ENCODE peak calls at places on chromosomes 16 and 17, in four cellular contexts. U, A, O and T are unnamed samples.

GRCh38 chr16:81591538-81591870 is 146.9 kb downstream of the CMIP start:
- DNase-seq in A (no peak), O (no peak), U (no peak), T (no peak)

GRCh38 chr17:81246343-81246670 is 7.2 kb downstream of the NDUFAF8 start:
- DNase-seq in O (no peak), A (no peak), U (no peak), T (no peak)

GRCh38 chr16:9099131-9099625 is 7.7 kb downstream of the HAPSTR1 start:
- DNase-seq in U (no peak), A (no peak), O (peak), T (no peak)

GRCh38 chr17:58703137-58703846 is 10.9 kb downstream of the RAD51C start:
- DNase-seq in U (peak), O (peak), A (peak), T (no peak)

GRCh38 chr16:844638-845348 is 44.3 kb upstream of the GNG13 start:
- DNase-seq in U (no peak), O (no peak), A (no peak), T (no peak)

GRCh38 chr16:838741-839140 is 38.2 kb upstream of the GNG13 start:
- DNase-seq in U (no peak), A (no peak), O (no peak), T (no peak)

GRCh38 chr16:67296422-67296821 is 17.1 kb downstream of the PLEKHG4 start:
- DNase-seq in U (peak), A (peak), O (peak), T (no peak)

GRCh38 chr17:44960654-44961053 is 7.4 kb downstream of the C1QL1 start:
- DNase-seq in A (no peak), O (peak), U (no peak), T (no peak)

GRCh38 chr17:10357768-10358167 is 15.0 kb downstream of the MYH13 start:
- DNase-seq in A (no peak), U (no peak), O (no peak), T (peak)

GRCh38 chr16:57617604-57618111 is 10.8 kb upstream of the ADGRG1 start:
- DNase-seq in U (no peak), O (no peak), A (no peak), T (no peak)

GRCh38 chr17:47982091-47982617 is 11.2 kb downstream of the CDK5RAP3 start:
- DNase-seq in U (no peak), O (no peak), A (no peak), T (peak)

GRCh38 chr17:50868594-50868993 is 2.4 kb upstream of the TOB1 start:
- DNase-seq in U (no peak), O (no peak), A (no peak), T (no peak)

GRCh38 chr16:72214821-72215220 is 42.9 kb upstream of the PMFBP1 start:
- DNase-seq in U (no peak), A (no peak), O (no peak), T (no peak)

GRCh38 chr17:40722146-40722720 is 18.7 kb upstream of the KRT24 start:
- DNase-seq in O (peak), U (no peak), A (no peak), T (no peak)

GRCh38 chr17:82531431-82531881 is 11.9 kb downstream of the FOXK2 start:
- DNase-seq in O (peak), A (peak), U (peak), T (no peak)

GRCh38 chr17:40095944-40096791 is 4.2 kb downstream of the NR1D1 start:
- DNase-seq in U (no peak), O (peak), A (no peak), T (no peak)

GRCh38 chr16:23113185-23113584 is 36.1 kb downstream of the USP31 start:
- DNase-seq in O (no peak), U (no peak), A (no peak), T (no peak)

GRCh38 chr16:4535627-4536108 is 2.9 kb downstream of the CDIP1 start:
- DNase-seq in A (no peak), U (no peak), O (no peak), T (no peak)

GRCh38 chr17:62892870-62893338 is 73.1 kb upstream of the TANC2 start:
- DNase-seq in O (peak), A (peak), U (peak), T (no peak)

GRCh38 chr16:4344659-4345438 is 6.3 kb downstream of the PAM16 start:
- DNase-seq in O (no peak), U (no peak), A (peak), T (peak)

GRCh38 chr17:45367216-45367615 is 50.4 kb upstream of the MAP3K14 start:
- DNase-seq in U (no peak), A (no peak), O (no peak), T (no peak)

GRCh38 chr17:39828443-39828842 is 35.7 kb downstream of the IKZF3 start:
- DNase-seq in A (no peak), U (no peak), O (peak), T (no peak)

GRCh38 chr17:63275968-63276349 is 170.1 kb downstream of the CYB561 start:
- DNase-seq in U (peak), O (no peak), A (peak), T (no peak)

GRCh38 chr17:34865696-34866095 is 95.6 kb downstream of the CCT6B start:
- DNase-seq in U (no peak), A (no peak), O (no peak), T (no peak)

GRCh38 chr17:57948555-57949420 is 6.4 kb downstream of the CUEDC1 start:
- DNase-seq in A (peak), U (peak), O (peak), T (no peak)

GRCh38 chr16:88549671-88550643 is 20.2 kb upstream of the ZC3H18 start:
- DNase-seq in O (no peak), U (no peak), A (no peak), T (no peak)

GRCh38 chr16:76345093-76345735 is 68.0 kb downstream of the CNTNAP4 start:
- DNase-seq in U (peak), O (no peak), A (peak), T (no peak)

GRCh38 chr17:5508855-5509254 is 22.5 kb downstream of the MIS12 start:
- DNase-seq in U (peak), A (no peak), O (peak), T (peak)

GRCh38 chr16:68272501-68273209 is 8.3 kb downstream of the SLC7A6 start:
- DNase-seq in U (no peak), O (no peak), A (no peak), T (peak)

GRCh38 chr17:61394630-61395408 is 4.8 kb upstream of the TBX2 start:
- DNase-seq in A (peak), O (no peak), U (no peak), T (no peak)

GRCh38 chr16:1691956-1692355 is 13.9 kb downstream of the JPT2 start:
- DNase-seq in O (peak), U (peak), A (peak), T (no peak)

GRCh38 chr17:6749519-6749918 is 6.3 kb upstream of the XAF1 start:
- DNase-seq in O (no peak), A (peak), U (peak), T (no peak)

GRCh38 chr17:11384131-11384530 is 143.1 kb downstream of the SHISA6 start:
- DNase-seq in U (no peak), O (no peak), A (no peak), T (no peak)

GRCh38 chr16:75497558-75497957 is 2.3 kb upstream of the CHST6 start:
- DNase-seq in A (no peak), U (no peak), O (no peak), T (no peak)